ENCODE peak calls at places on chromosomes 12 and 14, in five cellular contexts. D is mesenchymal stem cell, A is astrocyte, B is iPS DF 6.9, S is left lung. T is an unnamed sample. For H3K4me1, the result is how much of the 10 kb centered on the place peaks cover.

GRCh38 chr14:54761835-54762234 is 140.8 kb downstream of the GCH1 start:
- DNase-seq in D (no peak), A (no peak), B (no peak), S (no peak), T (no peak)

GRCh38 chr12:51521554-51522276 is 69.3 kb upstream of the SCN8A start:
- DNase-seq in D (no peak), A (peak), B (no peak), S (no peak), T (peak)

GRCh38 chr12:105502426-105502930 is 172.0 kb downstream of the C12orf75 start:
- DNase-seq in D (no peak), A (no peak), B (no peak), S (no peak), T (no peak)

GRCh38 chr12:123055281-123055766 is 74.8 kb downstream of the ARL6IP4 start:
- DNase-seq in D (no peak), A (no peak), B (no peak), S (no peak), T (peak)

GRCh38 chr14:68824517-68825347 is 31.9 kb upstream of the ZFP36L1 start:
- DNase-seq in D (peak), A (no peak), B (peak), S (peak), T (peak)

GRCh38 chr12:95634622-95635621 is 83.6 kb upstream of the USP44 start:
- DNase-seq in D (peak), A (peak), B (no peak), S (no peak), T (peak)

GRCh38 chr12:109115758-109116610 is at the start of gene ACACB:
- DNase-seq in D (no peak), A (no peak), B (no peak), S (peak), T (peak)

GRCh38 chr14:69712637-69713088 is 54.3 kb upstream of the SRSF5 start:
- DNase-seq in D (no peak), A (no peak), B (no peak), S (peak), T (no peak)

GRCh38 chr12:3350432-3350831 is 140.6 kb upstream of the PRMT8 start:
- DNase-seq in D (no peak), A (no peak), B (no peak), S (no peak), T (no peak)

GRCh38 chr14:50067723-50068495 is 48.5 kb downstream of the VCPKMT start:
- DNase-seq in D (no peak), A (peak), B (no peak), S (no peak), T (peak)

GRCh38 chr12:108616941-108617858 is 16.5 kb downstream of the SELPLG start:
- DNase-seq in D (peak), A (peak), B (no peak), S (peak), T (no peak)

GRCh38 chr12:20722142-20722541 is 27.0 kb downstream of the SLCO1C1 start:
- DNase-seq in D (no peak), A (no peak), B (no peak), S (no peak), T (no peak)

GRCh38 chr12:121964813-121965643 is 46.6 kb downstream of the CFAP251 start:
- DNase-seq in D (peak), A (peak), B (no peak), S (no peak), T (peak)

GRCh38 chr12:89863332-89863938 is 154.8 kb upstream of the ATP2B1 start:
- DNase-seq in D (no peak), A (no peak), B (no peak), S (no peak), T (no peak)

GRCh38 chr12:89862511-89863331 is 154.1 kb upstream of the ATP2B1 start:
- DNase-seq in D (peak), A (no peak), B (no peak), S (peak), T (peak)

GRCh38 chr14:70685480-70686197 is 43.9 kb downstream of the TTC9 start:
- DNase-seq in D (no peak), A (peak), B (no peak), S (no peak), T (no peak)

GRCh38 chr14:96741151-96741977 is 55.8 kb upstream of the VRK1 start:
- DNase-seq in D (peak), A (no peak), B (no peak), S (peak), T (peak)

GRCh38 chr12:9760699-9761406 is at the start of gene CD69:
- DNase-seq in D (peak), A (no peak), B (no peak), S (no peak), T (no peak)

GRCh38 chr12:39619316-39619659 is 315 bp downstream of the ABCD2 start:
- DNase-seq in D (no peak), A (no peak), B (no peak), S (no peak), T (no peak)

GRCh38 chr12:40312982-40313576 is 88.3 kb downstream of the LRRK2 start:
- DNase-seq in D (peak), A (peak), B (no peak), S (no peak), T (peak)

GRCh38 chr12:109795023-109795422 is 38.2 kb downstream of the TRPV4 start:
- DNase-seq in D (no peak), A (peak), B (no peak), S (no peak), T (peak)

GRCh38 chr14:28785096-28785952 is 18.7 kb downstream of the FOXG1 start:
- DNase-seq in D (no peak), A (no peak), B (no peak), S (no peak), T (peak)

GRCh38 chr14:47240755-47241437 is 434.5 kb downstream of the MDGA2 start:
- DNase-seq in D (no peak), A (no peak), B (no peak), S (no peak), T (no peak)

GRCh38 chr12:53739285-53740129 is 12.3 kb upstream of the CALCOCO1 start:
- DNase-seq in D (no peak), A (no peak), B (no peak), S (no peak), T (no peak)

GRCh38 chr12:108702534-108702933 is 28.8 kb downstream of the CORO1C start:
- DNase-seq in D (no peak), A (no peak), B (no peak), S (no peak), T (no peak)

GRCh38 chr12:78447373-78447772 is 417.2 kb upstream of the SYT1 start:
- DNase-seq in D (no peak), A (no peak), B (no peak), S (no peak), T (no peak)

GRCh38 chr14:105470812-105471771 is 3.5 kb upstream of the CRIP2 start:
- DNase-seq in D (peak), A (no peak), B (no peak), S (no peak), T (no peak)

GRCh38 chr12:47346251-47347019 is 266.7 kb upstream of the AMIGO2 start:
- DNase-seq in D (no peak), A (peak), B (no peak), S (no peak), T (no peak)

GRCh38 chr14:45048385-45048784 is 35.5 kb upstream of the PRPF39 start:
- DNase-seq in D (no peak), A (no peak), B (no peak), S (no peak), T (no peak)

GRCh38 chr12:58413794-58414193 is 472.4 kb downstream of the ATP23 start:
- DNase-seq in D (peak), A (peak), B (no peak), S (no peak), T (peak)

GRCh38 chr12:49649445-49649844 is 26.1 kb downstream of the PRPF40B start:
- DNase-seq in D (no peak), A (no peak), B (no peak), S (no peak), T (no peak)

GRCh38 chr12:57476162-57476992 is 3.3 kb downstream of the ARHGAP9 start:
- DNase-seq in D (no peak), A (no peak), B (no peak), S (peak), T (no peak)

GRCh38 chr14:26820101-26820500 is 222.3 kb upstream of the NOVA1 start:
- DNase-seq in D (peak), A (peak), B (no peak), S (no peak), T (peak)

GRCh38 chr12:60263146-60263545 is 667.3 kb downstream of the SLC16A7 start:
- DNase-seq in D (peak), A (peak), B (no peak), S (no peak), T (peak)

GRCh38 chr12:118742426-118742825 is 238.9 kb upstream of the SRRM4 start:
- DNase-seq in D (no peak), A (no peak), B (no peak), S (no peak), T (no peak)

GRCh38 chr14:20679907-20680306 is 4.5 kb upstream of the RNASE4 start:
- DNase-seq in D (peak), A (no peak), B (no peak), S (no peak), T (no peak)

GRCh38 chr12:76236640-76237039 is 111.6 kb downstream of the BBS10 start:
- DNase-seq in D (peak), A (peak), B (no peak), S (no peak), T (peak)

GRCh38 chr12:62876938-62877548 is 57.9 kb downstream of the PPM1H start:
- DNase-seq in D (no peak), A (no peak), B (no peak), S (no peak), T (no peak)

GRCh38 chr12:89947437-89948265 is 239.0 kb upstream of the ATP2B1 start:
- DNase-seq in D (peak), A (peak), B (no peak), S (no peak), T (peak)

GRCh38 chr14:102229071-102229738 is 75.8 kb downstream of the MOK start:
- DNase-seq in D (no peak), A (no peak), B (no peak), S (no peak), T (no peak)
- H3K4me1 ChIP-seq in D (under half), A (under half), B (under half), S (under half), T (under half)

GRCh38 chr14:24277606-24278321 is 6.4 kb upstream of the RABGGTA start:
- DNase-seq in D (no peak), A (no peak), B (no peak), S (peak), T (no peak)

GRCh38 chr14:24272442-24272841 is 1.0 kb upstream of the RABGGTA start:
- DNase-seq in D (no peak), A (no peak), B (no peak), S (no peak), T (no peak)

GRCh38 chr14:24274101-24274543 is 2.7 kb upstream of the RABGGTA start:
- DNase-seq in D (no peak), A (no peak), B (no peak), S (no peak), T (peak)

GRCh38 chr14:24273422-24273998 is 2.1 kb upstream of the RABGGTA start:
- DNase-seq in D (no peak), A (no peak), B (no peak), S (no peak), T (no peak)

GRCh38 chr14:24275524-24276139 is 4.2 kb upstream of the RABGGTA start:
- DNase-seq in D (no peak), A (no peak), B (no peak), S (no peak), T (no peak)
- H3K4me1 ChIP-seq in D (under half), A (under half), B (under half), S (half or more), T (under half)

DNA sequence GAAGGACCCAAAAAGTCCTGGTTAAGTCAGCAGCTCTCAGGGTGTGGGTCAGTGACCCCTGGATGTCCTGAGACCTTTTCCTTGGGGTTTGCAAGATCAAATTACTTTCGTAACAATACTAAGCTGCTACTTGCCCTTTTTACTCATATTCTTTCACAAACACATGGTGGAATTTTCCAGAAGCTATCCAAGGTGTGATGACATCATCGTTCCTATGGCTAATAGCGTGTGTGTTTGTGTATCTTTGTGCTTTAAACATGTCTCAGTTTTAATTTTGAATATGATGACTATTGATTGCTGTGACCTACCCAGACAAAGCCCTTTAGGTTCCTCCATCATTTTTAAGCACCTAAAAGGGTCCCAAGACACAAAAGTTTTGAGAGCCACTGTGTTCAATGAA is 176.2 kb downstream of the PHETA1 start:
- DNase-seq in D (no peak), A (no peak), B (no peak), S (no peak), T (no peak)
- H3K4me1 ChIP-seq in D (under half), A (under half), B (under half), S (under half), T (under half)

GRCh38 chr14:34119107-34119858 is 168.4 kb upstream of the EGLN3 start:
- DNase-seq in D (no peak), A (no peak), B (no peak), S (no peak), T (no peak)

GRCh38 chr14:34122650-34123049 is 171.8 kb upstream of the EGLN3 start:
- DNase-seq in D (no peak), A (no peak), B (no peak), S (no peak), T (no peak)

GRCh38 chr14:34120185-34120977 is 169.5 kb upstream of the EGLN3 start:
- DNase-seq in D (no peak), A (no peak), B (no peak), S (no peak), T (no peak)

GRCh38 chr14:34124585-34124984 is 173.7 kb upstream of the EGLN3 start:
- DNase-seq in D (no peak), A (no peak), B (no peak), S (no peak), T (no peak)

GRCh38 chr14:34122081-34122480 is 171.2 kb upstream of the EGLN3 start:
- DNase-seq in D (no peak), A (no peak), B (no peak), S (no peak), T (no peak)
- H3K4me1 ChIP-seq in D (under half), A (under half), B (under half), S (under half), T (under half)

DNA sequence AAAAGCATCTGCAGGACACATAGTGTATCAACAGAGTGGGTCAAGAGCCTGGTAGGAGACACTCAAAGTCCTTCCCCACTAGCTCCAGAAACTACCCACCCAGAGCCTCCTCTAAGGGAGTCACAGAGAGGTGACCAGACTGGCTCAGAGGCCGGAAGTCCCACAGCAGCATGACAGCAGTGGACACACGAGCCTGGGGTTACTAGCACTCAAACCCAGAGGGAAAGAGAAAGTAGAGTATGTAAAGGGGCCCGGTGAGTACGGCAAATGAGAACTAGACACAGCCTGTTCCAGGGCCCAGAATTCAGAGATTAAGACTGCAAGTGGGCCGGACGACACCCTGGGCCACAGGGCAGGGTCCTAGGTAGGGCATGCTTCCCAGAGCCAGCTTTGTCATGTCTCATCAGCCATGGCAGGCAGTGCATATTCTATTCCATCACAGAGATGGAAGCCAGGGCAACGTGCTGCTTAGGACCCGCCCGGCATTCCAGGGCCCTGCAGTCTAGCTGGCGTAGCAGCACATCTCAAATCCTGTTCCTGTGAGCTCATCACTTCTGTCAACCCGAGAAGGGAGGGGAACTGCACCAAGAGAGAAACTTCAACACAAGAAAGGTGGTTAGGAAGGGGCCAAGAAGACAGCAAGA is 4.2 kb downstream of the IFFO1 start:
- DNase-seq in D (peak), A (peak), B (no peak), S (no peak), T (peak)
- H3K4me1 ChIP-seq in D (half or more), A (half or more), B (under half), S (half or more), T (under half)

DNA sequence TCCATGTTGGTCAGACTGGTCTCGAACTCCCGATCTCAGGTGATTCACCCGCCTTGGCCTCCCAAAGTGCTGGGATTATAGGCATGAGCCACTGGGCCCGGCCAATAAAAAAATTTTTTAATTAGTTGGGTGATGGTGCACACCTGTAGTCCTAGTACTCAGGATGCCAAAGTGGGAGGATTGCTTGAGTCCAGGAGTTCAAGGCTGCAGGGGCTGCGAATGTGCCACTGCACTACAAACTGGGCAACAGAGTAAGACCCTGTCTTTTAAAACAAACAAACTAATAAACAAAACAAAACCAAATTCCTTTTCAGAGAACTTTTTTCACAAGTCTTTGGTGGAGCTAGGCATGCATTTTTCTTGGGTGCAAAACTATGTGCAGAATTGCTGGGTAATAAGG is 10.1 kb upstream of the SPSB2 start:
- DNase-seq in D (no peak), A (no peak), B (no peak), S (no peak), T (no peak)
- H3K4me1 ChIP-seq in D (under half), A (under half), B (under half), S (under half), T (under half)

GRCh38 chr14:99751539-99752485 is 41.4 kb upstream of the EML1 start:
- DNase-seq in D (peak), A (peak), B (no peak), S (no peak), T (no peak)
- H3K4me1 ChIP-seq in D (half or more), A (half or more), B (under half), S (under half), T (under half)

GRCh38 chr12:114790276-114790675 is 106.3 kb upstream of the TBX3 start:
- DNase-seq in D (no peak), A (no peak), B (no peak), S (no peak), T (no peak)
- H3K4me1 ChIP-seq in D (under half), A (under half), B (under half), S (under half), T (under half)

DNA sequence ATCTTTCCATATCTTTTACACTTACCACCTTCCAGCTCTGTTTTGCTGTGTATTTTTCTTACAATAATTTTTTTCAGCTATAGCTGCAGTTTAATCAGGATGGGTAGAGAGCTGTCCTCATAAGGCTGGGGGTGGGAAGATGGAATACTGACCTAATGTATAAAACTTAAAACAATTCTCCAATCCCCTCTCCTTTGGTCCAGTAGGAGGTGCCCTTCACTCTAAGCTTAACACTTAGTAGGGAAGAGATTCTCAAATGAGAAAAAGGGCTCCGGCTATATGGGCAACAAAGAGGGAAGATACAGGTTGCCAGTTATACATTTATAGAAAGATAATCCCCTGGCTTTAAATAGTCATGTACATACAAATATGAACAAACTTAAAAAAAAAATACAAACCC is 2.8 kb downstream of the ORMDL2 start:
- DNase-seq in D (peak), A (no peak), B (no peak), S (no peak), T (no peak)
- H3K4me1 ChIP-seq in D (under half), A (under half), B (under half), S (under half), T (under half)

GRCh38 chr14:77045570-77045890 is 17.0 kb upstream of the IRF2BPL start:
- DNase-seq in D (no peak), A (no peak), B (no peak), S (no peak), T (no peak)

GRCh38 chr14:77041837-77042557 is 13.5 kb upstream of the IRF2BPL start:
- DNase-seq in D (peak), A (peak), B (no peak), S (no peak), T (peak)

GRCh38 chr14:77044776-77045569 is 16.5 kb upstream of the IRF2BPL start:
- DNase-seq in D (peak), A (no peak), B (no peak), S (no peak), T (peak)

GRCh38 chr14:77043177-77043983 is 14.9 kb upstream of the IRF2BPL start:
- DNase-seq in D (peak), A (peak), B (no peak), S (no peak), T (peak)

GRCh38 chr14:77043984-77044485 is 15.5 kb upstream of the IRF2BPL start:
- DNase-seq in D (no peak), A (no peak), B (no peak), S (no peak), T (peak)
- H3K4me1 ChIP-seq in D (under half), A (half or more), B (under half), S (half or more), T (half or more)